ENCODE peak calls at places on chromosomes 6 and 20, in six cellular contexts. B, Y, Z, U, W and F are unnamed samples.
A peak's percentile ranks its signal among the peaks of the same experiment; 100 is the strongest.

GRCh38 chr6:25682324-25682723 is 30.3 kb downstream of the SCGN start:
- DNase-seq in B (no peak), Y (no peak), Z (no peak), U (no peak), W (no peak), F (no peak)

GRCh38 chr20:63432577-63433061 is 39.8 kb downstream of the KCNQ2 start:
- DNase-seq in B (no peak), Y (no peak), Z (no peak), U (no peak), W (peak; percentile 11), F (no peak)

GRCh38 chr6:86147859-86148258 is 505.2 kb upstream of the SYNCRIP start:
- DNase-seq in B (no peak), Y (no peak), Z (no peak), U (no peak), W (no peak), F (no peak)

GRCh38 chr6:36127462-36128016 is 2.8 kb upstream of the MAPK13 start:
- DNase-seq in B (no peak), Y (no peak), Z (no peak), U (no peak), W (peak; percentile 97), F (no peak)

GRCh38 chr6:88166901-88167624 is 916 bp upstream of the CNR1 start:
- DNase-seq in B (no peak), Y (no peak), Z (no peak), U (no peak), W (no peak), F (no peak)

GRCh38 chr20:4766631-4767030 is 44.9 kb downstream of the PRND start:
- DNase-seq in B (no peak), Y (no peak), Z (no peak), U (no peak), W (no peak), F (no peak)

GRCh38 chr6:88641178-88641903 is 322.1 kb downstream of the RNGTT start:
- DNase-seq in B (no peak), Y (no peak), Z (no peak), U (no peak), W (no peak), F (no peak)

GRCh38 chr6:49646942-49647341 is 10.3 kb upstream of the RHAG start:
- DNase-seq in B (no peak), Y (no peak), Z (no peak), U (no peak), W (no peak), F (no peak)

GRCh38 chr6:49453221-49453620 is 9.8 kb downstream of the MMUT start:
- DNase-seq in B (peak; percentile 7), Y (no peak), Z (no peak), U (no peak), W (no peak), F (no peak)

GRCh38 chr6:169225887-169226286 is 27.8 kb downstream of the THBS2 start:
- DNase-seq in B (no peak), Y (no peak), Z (no peak), U (no peak), W (no peak), F (no peak)

GRCh38 chr20:63519765-63520593 is 586 bp upstream of the PPDPF start:
- DNase-seq in B (no peak), Y (no peak), Z (no peak), U (peak; percentile 34), W (peak; percentile 75), F (no peak)

GRCh38 chr20:4014031-4014474 is 1.3 kb downstream of the RNF24 start:
- DNase-seq in B (peak; percentile 87), Y (no peak), Z (peak; percentile 31), U (no peak), W (peak; percentile 78), F (no peak)

GRCh38 chr6:138099832-138100231 is 7.4 kb downstream of the PERP start:
- DNase-seq in B (no peak), Y (no peak), Z (no peak), U (no peak), W (peak; percentile 43), F (no peak)

GRCh38 chr20:46814366-46815232 is 80.0 kb upstream of the EYA2 start:
- DNase-seq in B (no peak), Y (no peak), Z (no peak), U (no peak), W (peak; percentile 75), F (no peak)